ENCODE peak calls at places on chromosomes 11 and 22, in eight cellular contexts. One of them, this sample, is unnamed.

GRCh38 chr22:47335958-47336357 is 573.5 kb downstream of the TBC1D22A start:
- DNase-seq in K562: no peak
- DNase-seq in RWPE1: no peak
- DNase-seq in neural progenitor cell: no peak
- DNase-seq in SJSA1: no peak
- DNase-seq in fibroblast of lung: no peak
- DNase-seq in colonic mucosa: no peak
- DNase-seq in GM23248: no peak
- DNase-seq in this sample: no peak

GRCh38 chr22:44975444-44976262 is 34.2 kb downstream of the PHF21B start:
- DNase-seq in neural progenitor cell: peak
- DNase-seq in SJSA1: peak
- DNase-seq in K562: peak
- DNase-seq in GM23248: peak
- DNase-seq in fibroblast of lung: peak
- DNase-seq in RWPE1: peak
- DNase-seq in colonic mucosa: peak
- DNase-seq in this sample: no peak

GRCh38 chr11:43952020-43952400 is 9.6 kb downstream of the C11orf96 start:
- DNase-seq in SJSA1: no peak
- DNase-seq in colonic mucosa: no peak
- DNase-seq in RWPE1: no peak
- DNase-seq in neural progenitor cell: no peak
- DNase-seq in K562: peak
- DNase-seq in GM23248: no peak
- DNase-seq in fibroblast of lung: no peak
- DNase-seq in this sample: no peak

GRCh38 chr11:73292481-73292880 is 15.6 kb upstream of the ARHGEF17 start:
- DNase-seq in SJSA1: no peak
- DNase-seq in RWPE1: no peak
- DNase-seq in GM23248: peak
- DNase-seq in colonic mucosa: no peak
- DNase-seq in neural progenitor cell: no peak
- DNase-seq in fibroblast of lung: no peak
- DNase-seq in K562: no peak
- DNase-seq in this sample: no peak

GRCh38 chr11:20672575-20672974 is 3.2 kb downstream of the NELL1 start:
- DNase-seq in neural progenitor cell: peak
- DNase-seq in RWPE1: no peak
- DNase-seq in K562: peak
- DNase-seq in GM23248: no peak
- DNase-seq in colonic mucosa: no peak
- DNase-seq in SJSA1: no peak
- DNase-seq in fibroblast of lung: no peak
- DNase-seq in this sample: peak

GRCh38 chr11:123457187-123457770 is 27.2 kb downstream of the GRAMD1B start:
- DNase-seq in GM23248: no peak
- DNase-seq in colonic mucosa: no peak
- DNase-seq in fibroblast of lung: no peak
- DNase-seq in RWPE1: no peak
- DNase-seq in K562: no peak
- DNase-seq in SJSA1: no peak
- DNase-seq in neural progenitor cell: no peak
- DNase-seq in this sample: no peak

GRCh38 chr11:46338988-46339666 is 8.1 kb upstream of the DGKZ start:
- DNase-seq in colonic mucosa: no peak
- DNase-seq in K562: no peak
- DNase-seq in SJSA1: no peak
- DNase-seq in neural progenitor cell: peak
- DNase-seq in RWPE1: no peak
- DNase-seq in fibroblast of lung: no peak
- DNase-seq in GM23248: no peak
- DNase-seq in this sample: no peak

GRCh38 chr11:126546694-126547093 is 191.2 kb downstream of the ST3GAL4 start:
- DNase-seq in RWPE1: no peak
- DNase-seq in GM23248: no peak
- DNase-seq in colonic mucosa: no peak
- DNase-seq in fibroblast of lung: no peak
- DNase-seq in SJSA1: no peak
- DNase-seq in K562: no peak
- DNase-seq in neural progenitor cell: no peak
- DNase-seq in this sample: no peak

GRCh38 chr11:16795146-16795545 is 56.7 kb downstream of the C11orf58 start:
- DNase-seq in GM23248: no peak
- DNase-seq in RWPE1: no peak
- DNase-seq in SJSA1: no peak
- DNase-seq in fibroblast of lung: no peak
- DNase-seq in K562: no peak
- DNase-seq in colonic mucosa: no peak
- DNase-seq in neural progenitor cell: no peak
- DNase-seq in this sample: no peak

GRCh38 chr11:35045219-35045819 is 93.7 kb upstream of the CD44 start:
- DNase-seq in K562: no peak
- DNase-seq in fibroblast of lung: no peak
- DNase-seq in colonic mucosa: no peak
- DNase-seq in GM23248: no peak
- DNase-seq in neural progenitor cell: no peak
- DNase-seq in SJSA1: no peak
- DNase-seq in RWPE1: no peak
- DNase-seq in this sample: no peak

This sample was measured in NCI-H1930.